ENCODE peak calls at places on chromosomes 6 and 20, in six cellular contexts. One of them, this sample, is unnamed.

GRCh38 chr6:31493875-31494694 is 3.9 kb upstream of the MICB start:
- DNase-seq in PC-9: peak
- DNase-seq in retinal pigment epithelial cell: no peak
- DNase-seq in keratinocyte: no peak
- DNase-seq in astrocyte of the cerebellum: no peak
- DNase-seq in RWPE2: no peak
- DNase-seq in this sample: peak

GRCh38 chr20:61482901-61483300 is 230.8 kb downstream of the CDH4 start:
- DNase-seq in RWPE2: no peak
- DNase-seq in astrocyte of the cerebellum: no peak
- DNase-seq in retinal pigment epithelial cell: no peak
- DNase-seq in PC-9: no peak
- DNase-seq in keratinocyte: no peak
- DNase-seq in this sample: no peak

GRCh38 chr20:51799586-51799985 is 2.7 kb downstream of the SALL4 start:
- DNase-seq in retinal pigment epithelial cell: no peak
- DNase-seq in RWPE2: no peak
- DNase-seq in PC-9: no peak
- DNase-seq in astrocyte of the cerebellum: no peak
- DNase-seq in keratinocyte: no peak
- DNase-seq in this sample: no peak

GRCh38 chr6:147769496-147770087 is 261.1 kb downstream of the SAMD5 start:
- DNase-seq in astrocyte of the cerebellum: no peak
- DNase-seq in RWPE2: no peak
- DNase-seq in retinal pigment epithelial cell: peak
- DNase-seq in keratinocyte: no peak
- DNase-seq in PC-9: no peak
- DNase-seq in this sample: no peak

GRCh38 chr6:135423649-135424128 is 73.9 kb downstream of the AHI1 start:
- DNase-seq in keratinocyte: peak
- DNase-seq in PC-9: peak
- DNase-seq in retinal pigment epithelial cell: no peak
- DNase-seq in RWPE2: no peak
- DNase-seq in astrocyte of the cerebellum: peak
- DNase-seq in this sample: peak

GRCh38 chr6:133707456-133707855 is 181.5 kb upstream of the TCF21 start:
- DNase-seq in astrocyte of the cerebellum: peak
- DNase-seq in keratinocyte: no peak
- DNase-seq in PC-9: no peak
- DNase-seq in retinal pigment epithelial cell: no peak
- DNase-seq in RWPE2: no peak
- DNase-seq in this sample: peak

GRCh38 chr6:46325561-46326525 is 155.1 kb upstream of the ENPP5 start:
- DNase-seq in keratinocyte: no peak
- DNase-seq in astrocyte of the cerebellum: peak
- DNase-seq in RWPE2: no peak
- DNase-seq in PC-9: no peak
- DNase-seq in retinal pigment epithelial cell: peak
- DNase-seq in this sample: peak

GRCh38 chr20:62714799-62715198 is 6.2 kb downstream of the NTSR1 start:
- DNase-seq in keratinocyte: no peak
- DNase-seq in astrocyte of the cerebellum: no peak
- DNase-seq in RWPE2: no peak
- DNase-seq in retinal pigment epithelial cell: no peak
- DNase-seq in PC-9: no peak
- DNase-seq in this sample: no peak

GRCh38 chr6:108171918-108172516 is 6.2 kb downstream of the NR2E1 start:
- DNase-seq in RWPE2: no peak
- DNase-seq in astrocyte of the cerebellum: no peak
- DNase-seq in PC-9: no peak
- DNase-seq in keratinocyte: no peak
- DNase-seq in retinal pigment epithelial cell: no peak
- DNase-seq in this sample: no peak

GRCh38 chr6:90021701-90022100 is 127.4 kb downstream of the GJA10 start:
- DNase-seq in keratinocyte: no peak
- DNase-seq in PC-9: no peak
- DNase-seq in retinal pigment epithelial cell: no peak
- DNase-seq in astrocyte of the cerebellum: no peak
- DNase-seq in RWPE2: no peak
- DNase-seq in this sample: no peak

GRCh38 chr6:44381739-44382138 is 5.8 kb upstream of the CDC5L start:
- DNase-seq in retinal pigment epithelial cell: no peak
- DNase-seq in RWPE2: no peak
- DNase-seq in keratinocyte: no peak
- DNase-seq in astrocyte of the cerebellum: no peak
- DNase-seq in PC-9: no peak
- DNase-seq in this sample: peak

GRCh38 chr20:2578430-2579192 is 42.2 kb downstream of the TMC2 start:
- DNase-seq in PC-9: no peak
- DNase-seq in astrocyte of the cerebellum: no peak
- DNase-seq in retinal pigment epithelial cell: no peak
- DNase-seq in RWPE2: no peak
- DNase-seq in keratinocyte: no peak
- DNase-seq in this sample: no peak

GRCh38 chr6:117409420-117409819 is 16.3 kb downstream of the ROS1 start:
- DNase-seq in keratinocyte: no peak
- DNase-seq in PC-9: no peak
- DNase-seq in retinal pigment epithelial cell: no peak
- DNase-seq in RWPE2: no peak
- DNase-seq in astrocyte of the cerebellum: no peak
- DNase-seq in this sample: no peak

GRCh38 chr20:9515211-9515580 is 806 bp downstream of the LAMP5 start:
- DNase-seq in retinal pigment epithelial cell: no peak
- DNase-seq in keratinocyte: no peak
- DNase-seq in PC-9: no peak
- DNase-seq in RWPE2: no peak
- DNase-seq in astrocyte of the cerebellum: no peak
- DNase-seq in this sample: no peak
- H3K4me3 ChIP-seq in retinal pigment epithelial cell: no peak
- H3K4me3 ChIP-seq in keratinocyte: no peak
- H3K4me3 ChIP-seq in PC-9: no peak
- H3K4me3 ChIP-seq in RWPE2: no peak
- H3K4me3 ChIP-seq in astrocyte of the cerebellum: no peak
- H3K4me3 ChIP-seq in this sample: no peak

DNA sequence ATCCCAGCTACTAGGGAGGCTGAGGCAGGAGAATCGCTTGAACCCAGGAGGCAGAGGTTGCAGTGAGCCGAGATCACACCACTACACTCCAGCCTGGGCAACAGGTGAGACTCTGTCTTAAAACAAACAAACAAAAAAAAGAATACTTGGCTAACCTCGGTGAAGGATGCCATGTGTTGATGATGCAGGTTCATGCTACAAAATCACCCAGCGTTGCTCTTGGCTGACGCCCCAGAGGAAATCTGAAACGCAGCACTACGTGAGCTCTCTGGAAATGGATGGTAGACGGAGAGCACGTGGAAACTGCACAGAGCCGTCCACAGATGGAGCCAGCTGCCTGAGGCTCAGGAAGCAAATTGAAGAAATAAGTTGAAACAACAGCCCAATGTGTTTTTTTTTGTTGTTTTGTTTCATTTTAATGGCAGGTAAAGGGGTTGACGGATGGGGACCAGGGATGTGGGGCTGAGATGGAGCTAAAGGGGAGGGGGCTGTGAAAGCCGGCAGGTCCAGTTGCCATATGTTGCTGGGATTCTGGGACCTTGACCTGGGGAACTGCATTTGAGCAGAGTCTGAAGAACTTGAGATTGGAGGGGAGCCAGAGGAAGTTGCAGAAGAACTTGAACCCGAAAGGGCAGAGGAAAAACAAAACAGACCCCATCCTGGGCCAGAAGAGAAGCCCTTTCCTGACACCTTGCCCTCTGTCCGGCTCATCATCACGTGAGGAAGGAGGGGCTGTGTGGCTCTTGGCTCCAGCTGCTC is 12.8 kb upstream of the MANBAL start:
- DNase-seq in RWPE2: no peak
- DNase-seq in PC-9: no peak
- DNase-seq in astrocyte of the cerebellum: peak
- DNase-seq in retinal pigment epithelial cell: no peak
- DNase-seq in keratinocyte: no peak
- DNase-seq in this sample: peak
- TF ChIP-seq CTCF in RWPE2: peak
- TF ChIP-seq CTCF in PC-9: no peak
- TF ChIP-seq CTCF in astrocyte of the cerebellum: peak
- TF ChIP-seq CTCF in retinal pigment epithelial cell: peak
- TF ChIP-seq CTCF in keratinocyte: peak
- TF ChIP-seq CTCF in this sample: peak

GRCh38 chr6:37125779-37126553 is 44.0 kb upstream of the PIM1 start:
- DNase-seq in RWPE2: no peak
- DNase-seq in retinal pigment epithelial cell: no peak
- DNase-seq in PC-9: peak
- DNase-seq in astrocyte of the cerebellum: no peak
- DNase-seq in keratinocyte: no peak
- DNase-seq in this sample: no peak

GRCh38 chr6:37127961-37128862 is 41.7 kb upstream of the PIM1 start:
- DNase-seq in astrocyte of the cerebellum: peak
- DNase-seq in retinal pigment epithelial cell: no peak
- DNase-seq in RWPE2: no peak
- DNase-seq in keratinocyte: no peak
- DNase-seq in PC-9: peak
- DNase-seq in this sample: peak

GRCh38 chr6:37123957-37124729 is 45.8 kb upstream of the PIM1 start:
- DNase-seq in retinal pigment epithelial cell: no peak
- DNase-seq in keratinocyte: no peak
- DNase-seq in RWPE2: no peak
- DNase-seq in astrocyte of the cerebellum: no peak
- DNase-seq in PC-9: no peak
- DNase-seq in this sample: no peak

GRCh38 chr6:37126961-37127360 is 43.0 kb upstream of the PIM1 start:
- DNase-seq in PC-9: no peak
- DNase-seq in RWPE2: no peak
- DNase-seq in keratinocyte: no peak
- DNase-seq in retinal pigment epithelial cell: no peak
- DNase-seq in astrocyte of the cerebellum: no peak
- DNase-seq in this sample: no peak

DNA sequence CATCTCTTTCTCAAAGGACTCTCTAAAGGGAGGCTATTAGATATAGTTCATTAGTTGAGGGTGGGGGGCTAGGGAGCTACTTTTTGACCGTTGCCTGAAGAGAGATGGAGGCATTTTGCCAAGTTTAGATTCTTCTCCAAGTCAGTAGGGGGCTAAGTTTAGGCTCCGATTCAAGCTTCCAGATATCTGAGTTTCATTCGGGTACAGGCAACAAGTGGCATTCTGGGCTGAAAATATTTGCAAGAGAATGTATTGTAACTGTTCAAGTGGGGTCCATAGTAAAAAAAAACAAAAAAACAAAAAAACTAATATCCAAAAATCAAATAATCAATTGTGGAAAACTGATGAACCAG is 43.4 kb upstream of the PIM1 start:
- DNase-seq in astrocyte of the cerebellum: no peak
- DNase-seq in keratinocyte: no peak
- DNase-seq in PC-9: no peak
- DNase-seq in retinal pigment epithelial cell: no peak
- DNase-seq in RWPE2: no peak
- DNase-seq in this sample: no peak
- H3K4me3 ChIP-seq in astrocyte of the cerebellum: no peak
- H3K4me3 ChIP-seq in keratinocyte: no peak
- H3K4me3 ChIP-seq in PC-9: no peak
- H3K4me3 ChIP-seq in retinal pigment epithelial cell: peak
- H3K4me3 ChIP-seq in RWPE2: no peak
- H3K4me3 ChIP-seq in this sample: no peak

GRCh38 chr6:113968472-113968871 is 2.5 kb downstream of the HDAC2 start:
- DNase-seq in keratinocyte: no peak
- DNase-seq in RWPE2: no peak
- DNase-seq in PC-9: no peak
- DNase-seq in astrocyte of the cerebellum: no peak
- DNase-seq in retinal pigment epithelial cell: no peak
- DNase-seq in this sample: no peak

GRCh38 chr6:113971786-113972185 is 838 bp upstream of the HDAC2 start:
- DNase-seq in keratinocyte: no peak
- DNase-seq in PC-9: no peak
- DNase-seq in retinal pigment epithelial cell: no peak
- DNase-seq in astrocyte of the cerebellum: no peak
- DNase-seq in RWPE2: no peak
- DNase-seq in this sample: no peak

GRCh38 chr6:113967777-113968176 is 3.2 kb downstream of the HDAC2 start:
- DNase-seq in PC-9: no peak
- DNase-seq in keratinocyte: no peak
- DNase-seq in astrocyte of the cerebellum: no peak
- DNase-seq in RWPE2: no peak
- DNase-seq in retinal pigment epithelial cell: no peak
- DNase-seq in this sample: no peak

GRCh38 chr6:113969888-113970807 is 800 bp downstream of the HDAC2 start:
- DNase-seq in keratinocyte: no peak
- DNase-seq in RWPE2: peak
- DNase-seq in retinal pigment epithelial cell: no peak
- DNase-seq in PC-9: peak
- DNase-seq in astrocyte of the cerebellum: no peak
- DNase-seq in this sample: peak

DNA sequence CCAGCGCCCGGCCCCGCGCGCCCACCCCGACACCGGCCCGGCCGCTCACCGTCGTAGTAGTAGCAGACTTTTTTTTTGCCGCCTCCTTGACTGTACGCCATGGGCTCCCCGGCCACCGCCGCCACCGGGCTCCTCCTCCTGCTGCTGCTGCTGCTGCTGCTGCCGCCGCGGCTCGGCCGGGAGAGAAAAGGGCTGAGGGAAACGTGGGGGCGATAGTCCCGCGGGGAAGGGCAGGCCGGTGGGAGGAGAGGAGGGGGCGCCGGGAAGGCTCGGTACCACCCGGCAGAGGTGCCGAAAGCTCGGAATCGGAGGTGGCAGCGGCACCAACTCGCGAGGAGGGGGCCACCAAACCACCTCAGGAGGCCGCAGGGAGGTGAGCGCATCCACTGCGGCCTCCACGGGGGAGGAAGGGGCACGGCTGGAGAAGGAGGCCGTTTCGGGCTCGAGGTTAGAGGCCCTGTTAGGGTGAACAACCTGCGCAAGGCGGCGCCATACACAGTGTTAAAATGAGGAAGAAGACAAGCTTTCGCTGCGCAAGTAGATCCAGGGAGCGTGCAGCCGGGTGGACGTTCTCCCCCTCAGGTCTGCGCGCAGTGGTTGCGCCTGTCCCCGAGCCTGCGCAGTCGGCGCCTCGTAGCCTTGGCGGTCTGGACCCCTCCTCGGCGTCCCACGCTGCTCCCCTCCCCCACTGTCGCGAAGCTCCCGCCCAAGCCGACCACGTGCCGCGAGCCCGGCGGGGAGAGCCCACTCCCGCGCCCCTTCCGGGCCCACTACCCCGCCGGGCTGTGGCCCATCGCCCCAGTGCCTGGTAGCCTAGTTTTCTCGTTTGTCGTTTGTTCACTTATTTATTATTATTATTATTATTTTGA is at the start of gene HDAC2:
- DNase-seq in PC-9: peak
- DNase-seq in RWPE2: peak
- DNase-seq in keratinocyte: no peak
- DNase-seq in retinal pigment epithelial cell: peak
- DNase-seq in astrocyte of the cerebellum: no peak
- DNase-seq in this sample: peak
- TF ChIP-seq CTCF in PC-9: peak
- TF ChIP-seq CTCF in RWPE2: no peak
- TF ChIP-seq CTCF in keratinocyte: no peak
- TF ChIP-seq CTCF in retinal pigment epithelial cell: no peak
- TF ChIP-seq CTCF in astrocyte of the cerebellum: no peak
- TF ChIP-seq CTCF in this sample: no peak

This sample was measured in AG10803.